ENCODE peak calls at places on chromosomes 3 and 15, in six cellular contexts. D is activated effector memory CD4-positive, alpha-beta T cell treated with Interleukin-2 at 50 U/mL for 16 hours; X is EL; H is activated CD4-positive, alpha-beta memory T cell treated with anti-CD3 and anti-CD28 coated beads, Interleukin-2, amount 10 ng/mL, durations not matched to agents 7 days and 5 days; B is NCI-H2081; R is psoas muscle. K is an unnamed sample.

GRCh38 chr3:32395451-32395970 is 3.9 kb downstream of the CMTM7 start:
- DNase-seq in D (no peak), X (no peak), H (no peak), B (no peak), R (no peak), K (no peak)

GRCh38 chr3:165185707-165186327 is 10.4 kb downstream of the SLITRK3 start:
- DNase-seq in D (no peak), X (peak), H (peak), B (peak), R (peak), K (peak)

GRCh38 chr15:71314956-71315537 is 199.8 kb downstream of the THSD4 start:
- DNase-seq in D (no peak), X (no peak), H (no peak), B (no peak), R (no peak), K (no peak)

GRCh38 chr3:194142156-194142910 is 6.4 kb downstream of the HES1 start:
- DNase-seq in D (no peak), X (no peak), H (no peak), B (no peak), R (peak), K (no peak)

GRCh38 chr3:10788451-10788850 is 27.6 kb upstream of the SLC6A11 start:
- DNase-seq in D (no peak), X (no peak), H (no peak), B (no peak), R (no peak), K (no peak)

GRCh38 chr3:58350627-58351013 is 17.9 kb downstream of the PXK start:
- DNase-seq in D (no peak), X (peak), H (no peak), B (no peak), R (no peak), K (no peak)

GRCh38 chr3:191440532-191440931 is 20.4 kb upstream of the PYDC2 start:
- DNase-seq in D (no peak), X (no peak), H (no peak), B (no peak), R (no peak), K (no peak)

GRCh38 chr15:61951949-61952348 is 108.3 kb downstream of the VPS13C start:
- DNase-seq in D (no peak), X (peak), H (no peak), B (no peak), R (no peak), K (no peak)

GRCh38 chr3:151852074-151852811 is 21.2 kb upstream of the SUCNR1 start:
- DNase-seq in D (no peak), X (no peak), H (no peak), B (no peak), R (no peak), K (no peak)

GRCh38 chr3:17075907-17076306 is 191.2 kb downstream of the PLCL2 start:
- DNase-seq in D (no peak), X (no peak), H (no peak), B (no peak), R (no peak), K (no peak)

GRCh38 chr15:47514251-47514652 is 203.1 kb upstream of the SEMA6D start:
- DNase-seq in D (no peak), X (peak), H (no peak), B (no peak), R (no peak), K (no peak)

GRCh38 chr3:63595221-63595620 is 57.3 kb upstream of the SNTN start:
- DNase-seq in D (no peak), X (no peak), H (no peak), B (no peak), R (no peak), K (no peak)

GRCh38 chr3:22245122-22245521 is 494.1 kb upstream of the ZNF385D start:
- DNase-seq in D (no peak), X (peak), H (no peak), B (no peak), R (peak), K (no peak)

K was measured in NCI-H1436.